ENCODE peak calls at places on chromosomes 1 and 21, in four cellular contexts. Q, R, I and Y are unnamed samples.
A peak's percentile ranks its signal among the peaks of the same experiment; 100 is the strongest.

GRCh38 chr1:184531296-184531695 is 144.5 kb downstream of the C1orf21 start:
- DNase-seq in I (no peak), R (no peak), Q (no peak), Y (no peak)

GRCh38 chr21:41196990-41197389 is 29.0 kb downstream of the BACE2 start:
- DNase-seq in Q (peak; percentile 68), R (no peak), I (no peak), Y (no peak)

GRCh38 chr1:225814381-225814780 is 4.5 kb downstream of the EPHX1 start:
- DNase-seq in I (no peak), R (no peak), Q (no peak), Y (no peak)

GRCh38 chr21:42264245-42265195 is 45.6 kb downstream of the ABCG1 start:
- DNase-seq in R (no peak), I (no peak), Q (no peak), Y (no peak)

GRCh38 chr1:25673962-25674928 is 57.7 kb downstream of the MAN1C1 start:
- DNase-seq in I (no peak), Q (no peak), R (no peak), Y (no peak)

GRCh38 chr1:234531181-234532132 is 52.5 kb upstream of the TARBP1 start:
- DNase-seq in Q (peak; percentile 56), R (no peak), I (no peak), Y (no peak)

GRCh38 chr1:89198500-89199072 is at the start of gene GBP4:
- DNase-seq in R (peak; percentile 34), Q (peak; percentile 80), I (no peak), Y (no peak)

GRCh38 chr1:907611-908451 is 15.9 kb upstream of the SAMD11 start:
- DNase-seq in Q (no peak), R (no peak), I (no peak), Y (no peak)